ENCODE peak calls at places on chromosomes 6 and 20, in eight cellular contexts. Y, I, B, X, S, K, E and M are unnamed samples.

GRCh38 chr20:64143018-64143801 is 21.0 kb upstream of the MYT1 start:
- DNase-seq in S (no peak), X (no peak), Y (no peak), E (no peak), K (no peak), B (peak; percentile 41), I (no peak), M (no peak)

GRCh38 chr6:142915129-142915697 is 29.8 kb downstream of the HIVEP2 start:
- DNase-seq in E (no peak), X (no peak), S (no peak), Y (no peak), I (no peak), K (no peak), B (no peak), M (no peak)

GRCh38 chr6:111589366-111589765 is 16.3 kb downstream of the TRAF3IP2 start:
- DNase-seq in B (no peak), X (no peak), E (no peak), Y (no peak), K (peak; percentile 69), I (no peak), S (peak; percentile 91), M (no peak)

GRCh38 chr6:72646604-72647485 is 25.0 kb downstream of the KCNQ5 start:
- DNase-seq in S (no peak), B (no peak), I (no peak), Y (no peak), E (no peak), K (no peak), X (no peak), M (no peak)

GRCh38 chr20:50758992-50759391 is 27.6 kb downstream of the PARD6B start:
- DNase-seq in E (no peak), I (no peak), X (no peak), Y (no peak), K (no peak), B (no peak), S (no peak), M (no peak)

GRCh38 chr20:53576195-53576580 is 17.5 kb downstream of the ZNF217 start:
- DNase-seq in E (peak; percentile 18), B (no peak), Y (no peak), S (no peak), K (no peak), I (no peak), X (no peak), M (no peak)

GRCh38 chr6:96856822-96857221 is 19.5 kb upstream of the GPR63 start:
- DNase-seq in I (no peak), E (no peak), S (no peak), K (no peak), B (no peak), X (no peak), Y (no peak), M (no peak)

GRCh38 chr6:139446104-139446715 is 71.8 kb upstream of the CITED2 start:
- DNase-seq in K (no peak), I (no peak), X (no peak), S (peak; percentile 12), B (no peak), Y (no peak), E (no peak), M (no peak)

GRCh38 chr20:1335961-1336698 is 7.2 kb upstream of the SDCBP2 start:
- DNase-seq in X (no peak), E (no peak), B (no peak), S (no peak), K (no peak), I (no peak), Y (no peak), M (no peak)

GRCh38 chr6:14092861-14093789 is 24.4 kb upstream of the CD83 start:
- DNase-seq in B (no peak), I (no peak), X (peak; percentile 24), E (no peak), K (no peak), S (no peak), Y (no peak), M (peak; percentile 11)

GRCh38 chr6:29887330-29887818 is 55.0 kb upstream of the HLA-A start:
- DNase-seq in B (peak; percentile 72), S (no peak), X (peak; percentile 22), E (peak; percentile 55), K (peak; percentile 33), I (no peak), Y (no peak), M (no peak)

GRCh38 chr6:82353848-82354247 is 9.8 kb upstream of the TPBG start:
- DNase-seq in X (no peak), Y (no peak), I (no peak), K (no peak), S (no peak), E (no peak), B (no peak), M (no peak)

GRCh38 chr6:150877928-150878327 is 12.4 kb downstream of the MTHFD1L start:
- DNase-seq in K (peak; percentile 53), E (peak; percentile 81), X (no peak), Y (no peak), B (no peak), S (no peak), I (no peak), M (no peak)

GRCh38 chr20:31919756-31920155 is 32.1 kb downstream of the PDRG1 start:
- DNase-seq in Y (no peak), B (no peak), K (no peak), E (no peak), X (no peak), S (no peak), I (no peak), M (no peak)

GRCh38 chr6:109794201-109794926 is 103.3 kb downstream of the FIG4 start:
- DNase-seq in B (no peak), X (no peak), K (no peak), S (peak; percentile 46), Y (no peak), E (no peak), I (no peak), M (no peak)